ENCODE peak calls at places on chromosomes 2 and 18, in six cellular contexts. U, P, N, F, E and C are unnamed samples.

GRCh38 chr2:223976635-223977226 is 19.5 kb downstream of the MRPL44 start:
- DNase-seq in N (no peak), F (no peak), P (peak; percentile 47), U (no peak), E (no peak), C (peak; percentile 91)

GRCh38 chr2:27833931-27834330 is 56.3 kb downstream of the RBKS start:
- DNase-seq in P (peak; percentile 67), N (no peak), F (no peak), U (peak; percentile 22), E (peak; percentile 35), C (no peak)

GRCh38 chr2:27051902-27052645 is 606 bp downstream of the AGBL5 start:
- DNase-seq in P (no peak), U (no peak), N (no peak), F (peak; percentile 27), E (no peak), C (no peak)

GRCh38 chr18:39318008-39318407 is 1752.4 kb upstream of the CELF4 start:
- DNase-seq in U (no peak), P (no peak), F (no peak), E (no peak), N (no peak), C (no peak)

GRCh38 chr2:12931211-12931844 is 214.6 kb downstream of the TRIB2 start:
- DNase-seq in N (no peak), F (no peak), U (peak; percentile 69), P (peak; percentile 62), E (peak; percentile 45), C (peak; percentile 53)

GRCh38 chr2:147506889-147507288 is 337.9 kb upstream of the ACVR2A start:
- DNase-seq in N (no peak), P (no peak), E (no peak), F (no peak), U (no peak), C (no peak)

GRCh38 chr18:12838178-12838634 is 45.8 kb downstream of the PTPN2 start:
- DNase-seq in P (peak; percentile 96), F (peak; percentile 60), N (peak; percentile 79), U (peak; percentile 97), E (peak; percentile 93), C (peak; percentile 71)

GRCh38 chr2:102620367-102620766 is 1.0 kb downstream of the SLC9A2 start:
- DNase-seq in N (no peak), U (no peak), F (peak; percentile 68), E (no peak), P (no peak), C (no peak)

GRCh38 chr2:190408538-190409271 is 550 bp downstream of the MFSD6 start:
- DNase-seq in P (peak; percentile 16), U (no peak), N (peak; percentile 54), E (no peak), F (peak; percentile 70), C (no peak)

GRCh38 chr2:1769703-1770422 is 25.5 kb upstream of the PXDN start:
- DNase-seq in N (peak; percentile 72), U (peak; percentile 79), F (peak; percentile 57), P (peak; percentile 36), E (no peak), C (peak; percentile 49)

GRCh38 chr2:120857422-120857821 is 121.8 kb downstream of the GLI2 start:
- DNase-seq in N (no peak), F (no peak), P (no peak), E (no peak), U (no peak), C (no peak)

GRCh38 chr18:61608306-61608705 is 275.1 kb downstream of the CDH20 start:
- DNase-seq in E (no peak), P (no peak), F (no peak), U (no peak), N (no peak), C (no peak)

GRCh38 chr2:238299803-238300202 is 11.4 kb upstream of the PER2 start:
- DNase-seq in U (no peak), P (peak; percentile 60), N (no peak), E (no peak), F (peak; percentile 75), C (no peak)

GRCh38 chr2:43251171-43251731 is 24.8 kb upstream of the ZFP36L2 start:
- DNase-seq in E (peak; percentile 72), U (peak; percentile 83), N (no peak), F (no peak), P (peak; percentile 82), C (peak; percentile 70)

GRCh38 chr2:43059183-43059897 is 167.1 kb downstream of the ZFP36L2 start:
- DNase-seq in F (no peak), P (peak; percentile 97), E (peak; percentile 97), N (peak; percentile 79), U (peak; percentile 94), C (peak; percentile 88)

GRCh38 chr2:90069290-90069894 is 1377.9 kb downstream of the RPIA start:
- DNase-seq in N (no peak), F (peak; percentile 33), U (no peak), P (peak; percentile 33), E (no peak), C (no peak)

GRCh38 chr18:63763831-63764600 is 11.2 kb upstream of the SERPINB7 start:
- DNase-seq in N (no peak), P (peak; percentile 47), F (no peak), E (peak; percentile 62), U (peak; percentile 10), C (no peak)

GRCh38 chr2:15665067-15665942 is 73.6 kb downstream of the DDX1 start:
- DNase-seq in E (no peak), N (no peak), U (no peak), P (no peak), F (no peak), C (no peak)

GRCh38 chr18:68604256-68604655 is 110.7 kb downstream of the TMX3 start:
- DNase-seq in E (peak; percentile 21), U (peak; percentile 20), N (no peak), P (peak; percentile 75), F (no peak), C (no peak)

GRCh38 chr2:127661949-127662510 is 13.3 kb downstream of the LIMS2 start:
- DNase-seq in E (no peak), U (peak; percentile 32), P (peak; percentile 34), F (no peak), N (no peak), C (no peak)
- TF ChIP-seq CTCF in E (no peak), U (no peak), P (no peak), F (no peak), N (no peak), C (no peak)

GRCh38 chr18:55384551-55385275 is 203.3 kb downstream of the TCF4 start:
- DNase-seq in F (no peak), P (peak; percentile 48), U (peak; percentile 65), N (no peak), E (no peak), C (no peak)

GRCh38 chr18:55382277-55382805 is 205.7 kb downstream of the TCF4 start:
- DNase-seq in N (no peak), P (no peak), U (no peak), F (no peak), E (no peak), C (no peak)

GRCh38 chr18:55380574-55380973 is 207.4 kb downstream of the TCF4 start:
- DNase-seq in E (peak; percentile 13), P (peak; percentile 71), U (no peak), N (no peak), F (no peak), C (no peak)

GRCh38 chr18:55384115-55384514 is 203.9 kb downstream of the TCF4 start:
- DNase-seq in F (no peak), E (no peak), P (no peak), U (no peak), N (no peak), C (no peak)

DNA sequence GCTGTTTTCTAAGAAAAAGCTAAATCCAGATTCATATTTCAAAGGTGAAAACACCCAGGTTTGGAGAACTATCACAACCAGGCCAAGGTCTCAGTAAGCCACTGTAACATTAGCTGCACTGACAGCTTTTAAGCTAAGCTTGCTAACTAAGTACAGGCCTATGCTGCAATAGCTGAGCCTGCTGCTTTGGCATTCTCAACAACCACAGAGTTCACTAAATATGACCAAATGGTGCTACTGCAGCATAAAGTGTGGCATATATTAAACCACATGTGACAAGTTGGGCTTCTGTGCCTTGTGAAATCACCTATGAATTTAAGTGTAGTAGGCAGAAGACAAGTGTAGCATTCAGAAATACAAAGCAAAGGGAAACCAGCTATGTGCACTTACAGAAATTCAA is 206.7 kb downstream of the TCF4 start:
- DNase-seq in N (no peak), P (peak; percentile 98), E (peak; percentile 86), U (peak; percentile 92), F (no peak), C (peak; percentile 45)
- H3K4me3 ChIP-seq in N (no peak overlapping the region), P (no peak overlapping the region), E (no peak overlapping the region), U (no peak overlapping the region), F (no peak overlapping the region), C (no peak overlapping the region)

DNA sequence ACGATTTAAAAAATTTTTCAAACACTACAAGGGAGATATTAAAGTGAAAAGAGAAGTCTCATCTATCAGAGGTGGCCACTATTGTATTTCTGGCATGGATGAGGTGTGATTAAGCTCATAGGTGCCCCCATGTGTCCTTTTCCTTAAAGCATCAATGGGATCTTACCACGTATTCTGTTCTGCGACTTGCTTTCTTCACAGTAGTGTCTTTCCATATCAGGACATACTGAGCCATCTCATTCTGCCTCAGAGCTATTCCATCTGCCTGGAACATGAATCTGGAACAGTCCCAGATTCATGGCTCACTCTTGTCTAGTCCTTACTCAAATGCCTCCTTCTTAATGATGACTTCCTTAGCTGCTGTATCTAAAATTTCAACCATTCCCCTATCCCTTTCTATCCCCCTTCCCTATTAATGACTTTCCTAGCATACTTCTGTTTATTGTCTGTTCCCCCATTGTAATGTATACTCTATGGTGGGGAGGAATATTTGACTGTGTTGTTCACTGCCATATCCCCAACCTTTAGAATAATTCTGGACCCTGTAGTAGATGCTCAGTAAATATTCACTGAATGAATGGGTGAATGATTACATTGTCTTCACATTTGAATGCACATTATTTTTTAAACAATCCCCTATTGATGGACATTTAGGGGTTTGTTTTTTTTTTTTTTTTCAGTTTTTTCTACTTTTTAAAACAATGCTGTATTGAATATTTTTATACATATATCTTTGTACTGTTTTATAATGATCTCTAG is 11.1 kb downstream of the STAMBP start:
- DNase-seq in P (peak; percentile 24), N (no peak), F (no peak), E (no peak), U (no peak), C (no peak)
- TF ChIP-seq CTCF in P (no peak), N (no peak), F (no peak), E (no peak), U (no peak), C (no peak)

GRCh38 chr2:46072146-46072820 is 224.9 kb upstream of the EPAS1 start:
- DNase-seq in U (peak; percentile 62), E (no peak), F (no peak), P (peak; percentile 86), N (no peak), C (peak; percentile 40)
- H3K4me3 ChIP-seq in U (no peak overlapping the region), E (no peak overlapping the region), F (no peak overlapping the region), P (no peak overlapping the region), N (no peak overlapping the region), C (no peak overlapping the region)

GRCh38 chr2:9814129-9814868 is 29.0 kb upstream of the TAF1B start:
- DNase-seq in P (no peak), E (no peak), F (peak; percentile 17), U (no peak), N (no peak), C (no peak)
- TF ChIP-seq CTCF in P (no peak), E (no peak), F (no peak), U (no peak), N (no peak), C (no peak)